ENCODE peak calls at places on chromosomes 12 and 14, in seven cellular contexts. A, X, R, U, E, F and Y are unnamed samples.

GRCh38 chr12:123389560-123390351 is 5.8 kb downstream of the KMT5A start:
- DNase-seq in E (peak; percentile 13), U (peak; percentile 81), R (peak; percentile 80), X (peak; percentile 76), F (peak; percentile 56), A (peak; percentile 75), Y (no peak)

GRCh38 chr12:58711968-58712367 is 208.3 kb downstream of the LRIG3 start:
- DNase-seq in U (peak; percentile 73), A (no peak), R (no peak), E (no peak), X (no peak), F (no peak), Y (no peak)

GRCh38 chr12:25958254-25959068 is at the start of gene RASSF8:
- DNase-seq in E (no peak), A (peak; percentile 86), U (peak; percentile 93), F (peak; percentile 83), X (peak; percentile 49), R (peak; percentile 93), Y (peak; percentile 84)

GRCh38 chr12:120445911-120446909 is at the start of the genes GATC and TRIAP1:
- DNase-seq in E (peak; percentile 80), F (peak; percentile 86), X (peak; percentile 90), A (peak; percentile 92), U (peak; percentile 88), R (peak; percentile 94), Y (peak; percentile 28)

GRCh38 chr12:113439606-113440030 is 17.4 kb downstream of the SDSL start:
- DNase-seq in A (no peak), X (no peak), F (no peak), R (peak; percentile 71), E (no peak), U (peak; percentile 54), Y (no peak)

GRCh38 chr12:104370989-104371870 is 67.7 kb downstream of the EID3 start:
- DNase-seq in E (no peak), A (no peak), F (no peak), U (peak; percentile 52), R (no peak), X (no peak), Y (no peak)

GRCh38 chr12:62833634-62834033 is 101.3 kb downstream of the PPM1H start:
- DNase-seq in A (no peak), R (no peak), U (no peak), F (no peak), E (no peak), X (no peak), Y (no peak)

GRCh38 chr14:71166434-71166833 is 259.2 kb downstream of the PCNX1 start:
- DNase-seq in A (no peak), U (peak; percentile 87), E (no peak), F (no peak), R (no peak), X (peak; percentile 79), Y (no peak)

GRCh38 chr14:38958589-38958988 is 144.4 kb downstream of the SEC23A start:
- DNase-seq in F (no peak), E (no peak), X (no peak), A (no peak), U (no peak), R (no peak), Y (no peak)

GRCh38 chr12:113237748-113238147 is 16.5 kb downstream of the TPCN1 start:
- DNase-seq in X (peak; percentile 63), E (no peak), F (no peak), R (no peak), A (no peak), U (no peak), Y (no peak)

GRCh38 chr14:68084256-68084655 is 264.7 kb downstream of the RAD51B start:
- DNase-seq in F (no peak), X (no peak), A (no peak), U (peak; percentile 10), R (no peak), E (no peak), Y (no peak)

GRCh38 chr12:110741795-110742717 is 635 bp downstream of the PPP1CC start:
- DNase-seq in U (peak; percentile 70), F (no peak), E (no peak), X (peak; percentile 46), A (no peak), R (no peak), Y (no peak)

GRCh38 chr12:117143008-117143532 is 43.9 kb upstream of the TESC start:
- DNase-seq in E (no peak), A (no peak), F (no peak), R (no peak), X (no peak), U (no peak), Y (no peak)

GRCh38 chr14:68966872-68967301 is 12.2 kb downstream of the ACTN1 start:
- DNase-seq in E (no peak), F (no peak), R (no peak), X (no peak), U (no peak), A (no peak), Y (no peak)

GRCh38 chr12:42625611-42626010 is 36.1 kb upstream of the PRICKLE1 start:
- DNase-seq in F (no peak), R (no peak), U (no peak), X (no peak), A (no peak), E (no peak), Y (no peak)

GRCh38 chr12:107322063-107322462 is 228.7 kb upstream of the CRY1 start:
- DNase-seq in U (no peak), E (no peak), A (no peak), F (no peak), R (no peak), X (no peak), Y (no peak)

GRCh38 chr12:4238577-4238976 is 35.0 kb upstream of the CCND2 start:
- DNase-seq in R (no peak), E (no peak), X (no peak), F (no peak), U (no peak), A (no peak), Y (no peak)

GRCh38 chr12:19894049-19894448 is 454.8 kb downstream of the AEBP2 start:
- DNase-seq in E (no peak), R (no peak), X (no peak), A (no peak), U (peak; percentile 70), F (no peak), Y (no peak)

GRCh38 chr14:52485350-52485960 is 66.8 kb downstream of the TXNDC16 start:
- DNase-seq in X (no peak), R (no peak), F (no peak), E (no peak), U (peak; percentile 4), A (no peak), Y (no peak)

GRCh38 chr14:77589099-77589498 is 27.3 kb downstream of the SPTLC2 start:
- DNase-seq in U (no peak), X (no peak), E (no peak), R (no peak), A (no peak), F (no peak), Y (no peak)

GRCh38 chr12:3199551-3200031 is 122.4 kb downstream of the TSPAN9 start:
- DNase-seq in U (peak; percentile 56), R (peak; percentile 68), X (no peak), A (no peak), F (no peak), E (no peak), Y (no peak)

GRCh38 chr12:124045671-124046070 is 72.7 kb downstream of the ZNF664 start:
- DNase-seq in U (no peak), X (no peak), F (no peak), E (no peak), A (no peak), R (no peak), Y (peak; percentile 55)

GRCh38 chr14:68695326-68695768 is 97.5 kb downstream of the ZFP36L1 start:
- DNase-seq in E (no peak), R (no peak), A (no peak), X (no peak), U (peak; percentile 99), F (no peak), Y (no peak)

GRCh38 chr12:10968765-10969456 is 17.8 kb downstream of the TAS2R50 start:
- DNase-seq in R (peak; percentile 75), X (no peak), A (no peak), U (peak; percentile 60), E (no peak), F (peak; percentile 17), Y (no peak)

GRCh38 chr14:97878727-97879126 is 1081.5 kb downstream of the VRK1 start:
- DNase-seq in A (no peak), F (no peak), X (peak; percentile 21), E (peak; percentile 8), U (peak; percentile 12), R (no peak), Y (no peak)
- H3K27ac ChIP-seq in A (no peak overlapping the region), F (no peak overlapping the region), X (no peak overlapping the region), E (no peak overlapping the region), U (no peak overlapping the region), R (peak overlapping the region; percentile 20), Y (no peak overlapping the region)

DNA sequence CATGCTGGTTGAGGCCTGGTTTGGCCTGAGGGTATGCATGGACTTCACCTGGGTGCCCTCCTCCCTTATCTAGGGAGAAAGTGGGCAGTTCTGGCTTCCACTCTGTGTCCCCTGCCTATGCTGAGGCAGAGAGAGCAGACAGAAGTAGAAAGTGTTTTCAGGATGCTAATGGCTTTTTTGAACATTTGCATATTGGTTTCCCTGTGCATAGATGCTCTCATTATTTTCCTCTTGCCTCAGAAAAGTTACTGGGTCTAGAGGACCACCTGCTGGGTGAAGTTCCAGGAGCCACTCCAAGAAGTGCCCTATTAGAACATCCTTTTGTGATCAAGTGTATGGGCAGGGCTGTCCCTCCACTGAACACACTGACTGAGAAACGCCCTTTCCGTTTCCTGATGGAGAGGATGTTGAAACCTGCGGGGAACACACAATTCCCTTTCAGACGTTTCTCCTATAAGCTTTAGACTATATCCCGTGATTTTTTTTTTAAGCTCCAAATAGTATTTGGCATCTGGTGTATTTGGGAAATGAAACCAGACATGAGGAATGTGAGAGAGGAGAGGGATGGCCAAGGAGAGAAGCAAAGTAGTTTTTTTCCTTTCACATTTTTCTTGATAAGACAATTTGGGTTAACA is 66.6 kb downstream of the DAAM1 start:
- DNase-seq in X (peak; percentile 28), R (no peak), F (no peak), A (no peak), U (peak; percentile 71), E (no peak), Y (no peak)
- H3K27ac ChIP-seq in X (no peak overlapping the region), R (peak overlapping the region; percentile 99), F (peak overlapping the region; percentile 88), A (peak overlapping the region; percentile 79), U (peak overlapping the region; percentile 92), E (no peak overlapping the region), Y (peak overlapping the region; percentile 56)

GRCh38 chr14:103209054-103209453 is 85.8 kb downstream of the TNFAIP2 start:
- DNase-seq in X (no peak), F (no peak), A (no peak), R (no peak), U (peak; percentile 56), E (no peak), Y (no peak)
- H3K27ac ChIP-seq in X (no peak overlapping the region), F (no peak overlapping the region), A (no peak overlapping the region), R (no peak overlapping the region), U (peak overlapping the region; percentile 98), E (no peak overlapping the region), Y (no peak overlapping the region)

DNA sequence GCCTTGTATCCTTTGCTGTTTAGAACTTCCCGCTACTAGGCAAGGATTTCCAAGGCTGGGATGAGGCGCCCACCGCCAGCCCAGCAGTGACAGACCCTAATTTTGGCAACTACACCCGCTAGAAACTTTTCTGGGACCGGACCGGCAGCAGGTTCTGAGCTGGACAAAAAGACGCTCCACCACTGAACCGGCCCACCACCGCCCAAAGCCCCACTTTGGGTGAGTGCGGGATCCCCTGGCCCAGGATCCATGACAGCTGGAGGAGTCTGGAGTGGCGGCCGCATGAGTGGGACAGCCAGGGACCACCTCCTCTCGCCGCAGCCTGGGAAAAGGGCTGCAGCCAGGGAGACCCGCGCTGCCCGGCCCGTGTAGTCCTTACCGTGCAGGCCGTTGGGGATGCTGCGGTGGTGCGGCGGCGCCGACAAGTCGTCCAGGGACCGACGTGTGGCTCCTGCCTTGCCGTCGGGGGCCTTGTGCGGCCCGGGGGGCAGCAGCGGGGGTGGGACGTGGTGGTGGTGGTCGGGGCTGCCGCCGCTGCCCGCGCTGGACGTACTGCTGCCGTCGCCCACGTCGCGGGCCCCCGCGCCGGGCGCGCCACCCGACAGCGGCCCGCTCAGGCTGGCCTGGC is 1.1 kb downstream of the CCDC85C start:
- DNase-seq in X (no peak), E (no peak), R (peak; percentile 63), A (no peak), F (no peak), U (no peak), Y (no peak)
- H3K27ac ChIP-seq in X (peak overlapping the region; percentile 78), E (no peak overlapping the region), R (peak overlapping the region; percentile 11), A (no peak overlapping the region), F (peak overlapping the region; percentile 73), U (no peak overlapping the region), Y (no peak overlapping the region)